ENCODE peak calls at places on chromosome 2, in seven cellular contexts. K is GM20000, G is HFF-Myc, D is body of pancreas, E is heart right ventricle, B is lower leg skin, O is Calu3. A is an unnamed sample.

GRCh38 chr2:120988051-120988707 is 252.5 kb downstream of the GLI2 start:
- DNase-seq in E (no peak), B (peak; percentile 56), K (no peak), G (no peak), D (no peak), O (no peak), A (no peak)

GRCh38 chr2:54871457-54872103 is 148.1 kb downstream of the EML6 start:
- DNase-seq in O (no peak), B (no peak), G (no peak), K (no peak), E (no peak), D (no peak), A (no peak)

GRCh38 chr2:127078028-127078427 is 28.9 kb downstream of the BIN1 start:
- DNase-seq in D (no peak), G (no peak), E (no peak), B (no peak), O (no peak), K (no peak), A (no peak)

GRCh38 chr2:3665886-3666612 is 8.0 kb downstream of the ALLC start:
- DNase-seq in K (no peak), O (no peak), B (peak; percentile 46), E (no peak), G (no peak), D (no peak), A (no peak)

GRCh38 chr2:3265981-3266726 is 111.5 kb downstream of the EIPR1 start:
- DNase-seq in G (no peak), O (no peak), B (no peak), D (no peak), K (no peak), E (no peak), A (peak; percentile 39)

GRCh38 chr2:196900843-196901242 is 25.7 kb downstream of the PGAP1 start:
- DNase-seq in O (no peak), E (no peak), K (no peak), G (no peak), B (no peak), D (no peak), A (no peak)

GRCh38 chr2:191521608-191522208 is 156.2 kb upstream of the NABP1 start:
- DNase-seq in D (no peak), B (no peak), O (no peak), K (peak; percentile 17), E (no peak), G (no peak), A (no peak)

GRCh38 chr2:238693337-238694093 is 154.4 kb upstream of the TWIST2 start:
- DNase-seq in K (no peak), G (no peak), O (no peak), B (no peak), D (no peak), E (no peak), A (no peak)

GRCh38 chr2:128512664-128513415 is 194.2 kb upstream of the HS6ST1 start:
- DNase-seq in K (no peak), D (no peak), E (no peak), B (no peak), O (no peak), G (no peak), A (peak; percentile 14)

GRCh38 chr2:19988600-19988999 is 1.3 kb downstream of the WDR35 start:
- DNase-seq in G (no peak), O (no peak), B (no peak), K (no peak), E (no peak), D (no peak), A (no peak)

GRCh38 chr2:235579128-235579527 is 85.3 kb downstream of the AGAP1 start:
- DNase-seq in K (no peak), B (no peak), E (no peak), D (no peak), O (no peak), G (no peak), A (no peak)

GRCh38 chr2:231541605-231542509 is 11.6 kb upstream of the NMUR1 start:
- DNase-seq in B (peak; percentile 84), D (no peak), K (peak; percentile 8), E (no peak), O (no peak), G (no peak), A (no peak)

GRCh38 chr2:226849349-226849748 is 13.5 kb downstream of the RHBDD1 start:
- DNase-seq in B (no peak), D (no peak), K (no peak), G (no peak), O (no peak), E (no peak), A (no peak)

GRCh38 chr2:166239548-166239947 is 111.7 kb upstream of the SCN1A start:
- DNase-seq in G (peak; percentile 46), O (peak; percentile 61), K (no peak), B (no peak), E (no peak), D (no peak), A (no peak)

GRCh38 chr2:172358784-172359556 is 68.4 kb upstream of the ITGA6 start:
- DNase-seq in O (no peak), D (peak; percentile 76), B (no peak), G (no peak), K (no peak), E (no peak), A (no peak)

GRCh38 chr2:20448246-20449046 is 1.6 kb downstream of the RHOB start:
- DNase-seq in K (no peak), D (peak; percentile 39), B (peak; percentile 83), G (no peak), O (no peak), E (no peak), A (no peak)

GRCh38 chr2:192087398-192087958 is 107.3 kb downstream of the TMEFF2 start:
- DNase-seq in O (no peak), D (no peak), B (no peak), E (no peak), K (no peak), G (no peak), A (no peak)

GRCh38 chr2:164479460-164479859 is 141.8 kb downstream of the GRB14 start:
- DNase-seq in D (no peak), B (no peak), G (no peak), K (no peak), O (peak; percentile 49), E (peak; percentile 19), A (no peak)

GRCh38 chr2:222743263-222743865 is 71.9 kb downstream of the MOGAT1 start:
- DNase-seq in B (no peak), O (no peak), E (no peak), K (no peak), D (no peak), G (no peak), A (peak; percentile 52)

GRCh38 chr2:169391236-169391635 is 28.9 kb upstream of the LRP2 start:
- DNase-seq in E (no peak), B (no peak), D (no peak), K (no peak), O (no peak), G (no peak), A (no peak)
- TF ChIP-seq CTCF in E (no peak), B (no peak), D (no peak), K (no peak), O (no peak), G (no peak), A (no peak)

GRCh38 chr2:183069174-183069573 is 9.4 kb upstream of the DUSP19 start:
- DNase-seq in D (no peak), O (no peak), G (no peak), B (no peak), K (no peak), E (no peak), A (no peak)

GRCh38 chr2:183072177-183072576 is 6.4 kb upstream of the DUSP19 start:
- DNase-seq in K (no peak), O (no peak), B (no peak), G (no peak), D (no peak), E (no peak), A (no peak)

GRCh38 chr2:183068561-183068960 is 10.0 kb upstream of the DUSP19 start:
- DNase-seq in E (no peak), B (no peak), G (no peak), K (no peak), D (no peak), O (no peak), A (no peak)

DNA sequence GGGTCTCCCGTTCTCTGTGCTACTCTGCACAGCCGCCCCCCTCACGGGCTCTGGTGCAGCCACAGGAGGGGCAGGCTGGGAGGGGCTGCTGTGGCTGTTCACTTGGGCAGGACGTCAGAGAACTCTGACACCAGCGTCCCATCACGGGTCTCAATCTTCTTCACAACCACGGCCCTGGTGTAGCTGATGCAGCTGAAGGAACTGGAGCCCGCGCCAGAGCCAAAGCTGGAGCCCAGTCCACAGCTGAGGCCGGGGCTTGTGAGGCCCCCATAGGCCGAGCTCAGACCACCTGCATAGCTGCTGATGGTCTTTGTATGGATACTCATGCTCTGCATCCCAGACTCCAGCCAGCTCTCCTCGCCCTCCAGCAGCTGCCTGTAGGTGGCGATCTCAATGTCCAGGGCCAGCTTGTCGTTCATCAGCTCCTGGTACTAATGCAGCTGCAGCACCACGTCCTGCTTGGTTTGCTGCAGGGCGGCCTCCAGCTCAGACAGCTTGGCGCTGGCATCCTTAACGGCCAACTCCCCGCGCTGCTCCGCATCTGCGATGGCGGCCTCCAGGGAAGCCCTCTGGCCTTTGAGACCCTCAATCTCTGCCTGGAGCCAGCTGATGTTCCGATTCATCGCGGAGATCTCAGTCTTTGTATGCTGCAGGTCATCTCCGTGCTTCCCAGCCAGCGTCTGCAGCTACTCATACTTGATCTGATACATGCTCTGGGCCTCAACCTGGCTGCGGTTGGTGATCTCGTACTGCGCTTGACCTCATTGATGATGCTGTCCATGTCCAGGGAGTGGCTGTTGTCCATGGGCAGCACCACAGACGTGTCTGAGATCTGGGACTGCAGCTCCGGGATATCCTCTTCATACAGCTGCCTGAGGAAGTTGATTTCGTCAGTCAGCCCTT is 7.4 kb upstream of the DUSP19 start:
- DNase-seq in O (peak; percentile 10), G (no peak), E (peak; percentile 15), B (no peak), D (peak; percentile 58), K (no peak), A (no peak)
- TF ChIP-seq CTCF in O (no peak), G (peak; percentile 60), E (peak; percentile 57), B (no peak), D (peak; percentile 57), K (peak; percentile 46), A (peak; percentile 14)

GRCh38 chr2:130351495-130352125 is 4.2 kb upstream of the PTPN18 start:
- DNase-seq in G (no peak), D (no peak), E (no peak), O (no peak), K (no peak), B (no peak), A (no peak)
- TF ChIP-seq CTCF in G (no peak), D (no peak), E (no peak), O (no peak), K (no peak), B (no peak), A (no peak)

DNA sequence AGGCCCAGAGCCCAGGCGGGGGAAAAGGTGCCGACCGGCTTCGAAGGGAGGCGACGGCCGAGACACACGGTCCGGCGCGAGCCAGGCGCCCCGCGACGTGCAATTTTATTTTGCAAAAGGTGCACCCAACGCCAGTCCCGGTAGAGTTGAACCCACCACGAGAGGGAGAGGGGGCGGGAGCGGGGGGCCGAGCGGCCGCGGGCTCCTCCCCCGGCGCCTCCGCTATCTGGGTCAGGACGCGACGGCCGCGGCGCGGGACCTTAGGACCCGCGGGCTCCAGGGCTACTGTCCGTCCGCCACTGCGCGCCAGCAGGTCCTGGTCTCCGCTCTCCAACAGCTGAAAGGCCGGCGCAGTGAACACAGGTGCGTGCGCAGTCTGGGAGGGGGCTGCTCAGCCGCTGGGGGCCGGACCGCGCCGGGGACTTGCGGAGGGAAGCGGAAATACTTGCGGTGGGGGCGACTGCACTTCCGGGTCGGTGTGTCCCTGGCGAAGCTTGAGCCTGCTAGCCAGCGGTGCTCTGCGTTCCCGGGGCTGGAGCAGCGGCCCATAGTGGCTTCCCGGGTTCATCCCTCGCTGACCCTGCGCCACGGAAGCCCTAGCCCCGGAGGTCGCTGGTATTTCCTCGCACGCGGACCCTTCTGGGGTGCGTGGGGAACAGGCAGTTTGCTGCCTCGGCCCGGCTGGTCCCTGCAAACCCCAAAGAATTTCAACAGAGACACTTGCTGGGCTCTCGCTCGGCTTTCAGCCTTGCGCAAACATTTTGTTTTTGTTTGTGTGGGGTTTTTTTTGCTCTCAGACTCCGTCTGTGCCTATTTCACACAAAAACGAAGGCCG is at the start of gene RMDN2:
- DNase-seq in D (peak; percentile 94), B (peak; percentile 97), E (peak; percentile 91), K (peak; percentile 91), O (peak; percentile 93), G (peak; percentile 72), A (peak; percentile 89)
- TF ChIP-seq CTCF in D (peak; percentile 16), B (no peak), E (no peak), K (no peak), O (no peak), G (no peak), A (no peak)